ENCODE peak calls at places on chromosomes 6 and 20, in six cellular contexts. F, X, S, C, Q and J are unnamed samples.

GRCh38 chr6:15911753-15912504 is 217.0 kb upstream of the MYLIP start:
- DNase-seq in F (no peak), X (no peak), S (no peak), C (no peak), Q (no peak), J (no peak)

GRCh38 chr6:109318328-109318876 is 63.9 kb downstream of the CD164 start:
- DNase-seq in F (no peak), X (peak; percentile 81), S (no peak), C (no peak), Q (peak; percentile 70), J (no peak)

GRCh38 chr20:61120595-61121515 is 131.2 kb upstream of the CDH4 start:
- DNase-seq in F (no peak), X (no peak), S (no peak), C (no peak), Q (no peak), J (peak; percentile 33)

GRCh38 chr6:162733489-162733888 is 5.7 kb downstream of the PACRG start:
- DNase-seq in F (no peak), X (no peak), S (no peak), C (no peak), Q (no peak), J (no peak)

GRCh38 chr6:26536571-26537159 is 1.5 kb upstream of the HMGN4 start:
- DNase-seq in F (no peak), X (peak; percentile 52), S (no peak), C (no peak), Q (no peak), J (no peak)

GRCh38 chr6:169752074-169752623 is 727 bp downstream of the ERMARD start:
- DNase-seq in F (no peak), X (no peak), S (no peak), C (no peak), Q (no peak), J (no peak)

GRCh38 chr20:62820208-62820961 is 3.5 kb downstream of the COL9A3 start:
- DNase-seq in F (no peak), X (no peak), S (no peak), C (no peak), Q (no peak), J (no peak)

GRCh38 chr20:48786916-48787676 is 40.7 kb downstream of the PREX1 start:
- DNase-seq in F (no peak), X (no peak), S (no peak), C (no peak), Q (no peak), J (no peak)

GRCh38 chr6:36053878-36054277 is 26.3 kb downstream of the MAPK14 start:
- DNase-seq in F (no peak), X (no peak), S (no peak), C (no peak), Q (no peak), J (no peak)

GRCh38 chr6:107634147-107635057 is 144.5 kb downstream of the SOBP start:
- DNase-seq in F (no peak), X (no peak), S (peak; percentile 27), C (no peak), Q (no peak), J (no peak)

GRCh38 chr6:39231844-39232243 is 2.6 kb upstream of the KCNK5 start:
- DNase-seq in F (no peak), X (no peak), S (no peak), C (no peak), Q (no peak), J (no peak)

GRCh38 chr20:45100563-45101245 is at the start of gene KCNS1:
- DNase-seq in F (no peak), X (no peak), S (no peak), C (no peak), Q (peak; percentile 45), J (no peak)

GRCh38 chr6:68233623-68234022 is 401.5 kb upstream of the ADGRB3 start:
- DNase-seq in F (no peak), X (no peak), S (no peak), C (no peak), Q (no peak), J (peak; percentile 0)

GRCh38 chr20:53611449-53611894 is 17.8 kb upstream of the ZNF217 start:
- DNase-seq in F (peak; percentile 72), X (peak; percentile 37), S (no peak), C (no peak), Q (no peak), J (no peak)

GRCh38 chr6:72464791-72465691 is 156.8 kb upstream of the KCNQ5 start:
- DNase-seq in F (no peak), X (no peak), S (no peak), C (no peak), Q (peak; percentile 41), J (peak; percentile 70)

GRCh38 chr20:9699181-9699580 is 139.7 kb downstream of the PAK5 start:
- DNase-seq in F (no peak), X (no peak), S (no peak), C (no peak), Q (no peak), J (no peak)

GRCh38 chr6:162313922-162314660 is 413.5 kb downstream of the PRKN start:
- DNase-seq in F (no peak), X (no peak), S (no peak), C (no peak), Q (no peak), J (no peak)

GRCh38 chr6:51129043-51129442 is 310.4 kb downstream of the TFAP2B start:
- DNase-seq in F (no peak), X (no peak), S (no peak), C (no peak), Q (no peak), J (no peak)

GRCh38 chr6:13348320-13349113 is 20.2 kb upstream of the TBC1D7 start:
- DNase-seq in F (no peak), X (no peak), S (no peak), C (no peak), Q (no peak), J (no peak)

GRCh38 chr6:13349811-13350506 is 21.6 kb upstream of the TBC1D7 start:
- DNase-seq in F (no peak), X (no peak), S (no peak), C (no peak), Q (no peak), J (no peak)

GRCh38 chr6:13352165-13352564 is 23.8 kb upstream of the TBC1D7 start:
- DNase-seq in F (no peak), X (no peak), S (no peak), C (no peak), Q (no peak), J (no peak)

GRCh38 chr6:13354331-13355042 is 26.1 kb upstream of the TBC1D7 start:
- DNase-seq in F (no peak), X (no peak), S (no peak), C (no peak), Q (no peak), J (no peak)

GRCh38 chr6:13351271-13351670 is 22.9 kb upstream of the TBC1D7 start:
- DNase-seq in F (no peak), X (no peak), S (no peak), C (no peak), Q (peak; percentile 37), J (no peak)
- H3K27ac ChIP-seq in F (no peak overlapping the region), X (no peak overlapping the region), S (no peak overlapping the region), C (no peak overlapping the region), Q (peak overlapping the region; percentile 22), J (no peak overlapping the region)

DNA sequence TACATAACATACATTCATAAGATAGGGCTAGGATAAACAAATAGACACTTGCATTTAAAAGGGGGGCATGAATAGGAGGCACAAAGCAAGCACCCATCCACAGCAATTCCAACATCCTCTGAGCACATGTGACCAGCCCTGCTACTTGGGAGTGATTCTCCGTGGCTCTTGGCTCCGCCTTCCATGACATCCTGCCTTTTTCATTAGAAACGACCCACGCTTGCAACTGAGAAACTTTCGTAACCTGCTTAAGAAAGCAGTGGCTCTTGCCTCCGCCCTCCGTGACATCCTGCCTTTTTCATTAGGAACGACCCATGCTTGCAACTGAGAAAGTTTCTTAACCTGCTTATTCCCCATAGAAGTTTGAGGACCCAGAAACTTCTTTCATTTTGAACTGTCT is 53.4 kb upstream of the LRRC1 start:
- DNase-seq in F (no peak), X (no peak), S (no peak), C (no peak), Q (no peak), J (no peak)
- H3K27ac ChIP-seq in F (no peak overlapping the region), X (no peak overlapping the region), S (no peak overlapping the region), C (no peak overlapping the region), Q (no peak overlapping the region), J (no peak overlapping the region)

GRCh38 chr20:47028487-47028886 is 133.8 kb downstream of the EYA2 start:
- DNase-seq in F (no peak), X (no peak), S (no peak), C (no peak), Q (no peak), J (no peak)

GRCh38 chr20:47029845-47030244 is 135.2 kb downstream of the EYA2 start:
- DNase-seq in F (no peak), X (no peak), S (no peak), C (no peak), Q (no peak), J (no peak)

GRCh38 chr20:47031028-47031427 is 136.4 kb downstream of the EYA2 start:
- DNase-seq in F (no peak), X (no peak), S (no peak), C (no peak), Q (no peak), J (no peak)

GRCh38 chr20:47031821-47032220 is 137.2 kb downstream of the EYA2 start:
- DNase-seq in F (no peak), X (no peak), S (no peak), C (no peak), Q (no peak), J (no peak)

DNA sequence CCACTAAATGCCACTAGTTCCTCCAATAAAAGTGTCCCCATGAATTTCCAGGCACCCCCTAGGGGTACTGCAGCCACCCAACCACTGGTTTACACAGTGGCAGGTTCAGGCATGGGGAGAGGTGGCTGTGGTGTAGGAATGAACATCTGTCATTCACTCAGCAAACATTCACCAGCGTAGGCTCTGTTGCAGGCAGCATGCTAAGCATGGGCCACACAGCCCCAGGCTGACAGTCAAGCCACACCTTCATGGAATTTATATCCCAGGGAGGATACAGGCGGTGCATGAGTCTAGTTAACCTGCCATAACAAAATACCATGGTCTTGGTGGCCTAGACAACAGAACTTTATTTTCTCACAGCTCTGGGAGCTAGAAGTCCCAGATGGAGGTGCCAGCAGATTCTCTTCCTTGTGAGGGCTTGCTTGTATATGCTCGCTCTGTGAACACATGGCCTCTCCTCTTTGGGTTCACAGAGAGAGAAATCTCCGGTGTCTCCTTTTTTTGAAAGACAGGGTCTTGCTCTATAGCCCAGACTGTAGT is 135.7 kb downstream of the EYA2 start:
- DNase-seq in F (no peak), X (no peak), S (no peak), C (no peak), Q (no peak), J (no peak)
- H3K27ac ChIP-seq in F (no peak overlapping the region), X (no peak overlapping the region), S (no peak overlapping the region), C (no peak overlapping the region), Q (no peak overlapping the region), J (no peak overlapping the region)

DNA sequence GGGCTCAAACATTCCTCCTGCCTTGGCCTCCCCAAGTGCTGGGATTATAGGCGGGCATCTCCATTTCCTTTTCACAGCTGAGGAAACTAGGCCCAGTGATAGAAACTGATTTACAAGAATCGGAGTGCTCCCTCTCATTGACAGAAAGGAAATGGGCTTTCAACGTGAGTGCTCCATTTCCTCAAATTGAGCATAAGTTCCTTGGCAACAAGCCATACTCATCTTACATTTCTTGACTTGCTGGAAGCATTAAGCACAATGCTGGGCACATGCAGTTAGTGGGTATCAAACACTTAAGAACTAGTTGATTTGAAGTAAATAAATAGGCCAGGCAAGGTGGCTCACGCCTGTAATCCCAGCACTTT is 54.7 kb downstream of the FGD2 start:
- DNase-seq in F (no peak), X (no peak), S (no peak), C (no peak), Q (no peak), J (no peak)
- H3K27ac ChIP-seq in F (peak overlapping the region; percentile 80), X (peak overlapping the region; percentile 78), S (peak overlapping the region; percentile 84), C (no peak overlapping the region), Q (no peak overlapping the region), J (peak overlapping the region; percentile 100)

GRCh38 chr6:99822741-99823512 is 171.1 kb downstream of the MCHR2 start:
- DNase-seq in F (no peak), X (peak; percentile 12), S (no peak), C (no peak), Q (no peak), J (no peak)
- H3K27ac ChIP-seq in F (no peak overlapping the region), X (peak overlapping the region; percentile 29), S (no peak overlapping the region), C (no peak overlapping the region), Q (no peak overlapping the region), J (peak overlapping the region; percentile 51)